ENCODE peak calls at places on chromosomes 2 and 18, in nine cellular contexts. B is neural progenitor cell, V is psoas muscle, Y is WTC11, T is fibroblast of the aortic adventitia, C is A549, O is HCT116, I is colonic mucosa, N is heart right ventricle. F is an unnamed sample.

GRCh38 chr2:100291152-100291970 is 30.9 kb downstream of the LONRF2 start:
- DNase-seq in I (no peak), C (peak), O (peak), T (peak), Y (no peak), B (no peak), N (no peak), V (no peak), F (no peak)

GRCh38 chr2:69381337-69381737 is 5.7 kb downstream of the GFPT1 start:
- DNase-seq in T (peak), N (no peak), V (no peak), Y (no peak), O (no peak), B (no peak), I (no peak), C (no peak), F (no peak)

GRCh38 chr2:38959938-38960608 is 70.4 kb downstream of the ARHGEF33 start:
- DNase-seq in O (no peak), B (peak), N (peak), T (peak), C (no peak), Y (peak), I (peak), V (peak), F (no peak)

GRCh38 chr2:52639692-52640091 is 1127.9 kb upstream of the CHAC2 start:
- DNase-seq in T (peak), O (no peak), N (no peak), I (no peak), Y (no peak), C (no peak), B (no peak), V (no peak), F (no peak)

GRCh38 chr2:121633463-121633862 is 15.8 kb downstream of the CLASP1 start:
- DNase-seq in T (no peak), I (no peak), O (no peak), Y (no peak), B (no peak), V (no peak), C (no peak), N (no peak), F (no peak)

GRCh38 chr2:177538323-177538722 is 145.8 kb downstream of the AGPS start:
- DNase-seq in B (peak), I (no peak), N (no peak), O (no peak), C (no peak), V (no peak), Y (no peak), T (no peak), F (no peak)

GRCh38 chr2:216793386-216793785 is 66.5 kb downstream of the TNP1 start:
- DNase-seq in O (no peak), N (no peak), T (no peak), I (no peak), Y (no peak), V (no peak), B (no peak), C (no peak), F (no peak)

GRCh38 chr2:12127639-12128038 is 381.2 kb downstream of the LPIN1 start:
- DNase-seq in N (no peak), Y (no peak), T (no peak), O (no peak), C (no peak), I (no peak), B (no peak), V (no peak), F (no peak)

GRCh38 chr2:96715658-96716057 is 24.2 kb downstream of the LMAN2L start:
- DNase-seq in N (no peak), Y (no peak), O (no peak), V (no peak), I (no peak), C (no peak), B (no peak), T (no peak), F (no peak)

GRCh38 chr18:26322892-26323653 is 96.8 kb downstream of the TAF4B start:
- DNase-seq in V (no peak), Y (no peak), I (no peak), O (no peak), N (no peak), B (no peak), C (no peak), T (peak), F (no peak)

GRCh38 chr2:226902041-226902972 is 66.5 kb downstream of the RHBDD1 start:
- DNase-seq in I (no peak), O (no peak), Y (no peak), N (no peak), B (no peak), T (peak), V (no peak), C (no peak), F (no peak)

GRCh38 chr18:22813648-22814328 is 119.3 kb upstream of the RBBP8 start:
- DNase-seq in B (peak), V (no peak), N (no peak), Y (no peak), O (no peak), T (peak), I (no peak), C (peak), F (no peak)

GRCh38 chr2:226798422-226799210 is 1.0 kb downstream of the IRS1 start:
- DNase-seq in O (no peak), N (peak), C (no peak), B (peak), V (peak), I (peak), T (peak), Y (peak), F (no peak)

DNA sequence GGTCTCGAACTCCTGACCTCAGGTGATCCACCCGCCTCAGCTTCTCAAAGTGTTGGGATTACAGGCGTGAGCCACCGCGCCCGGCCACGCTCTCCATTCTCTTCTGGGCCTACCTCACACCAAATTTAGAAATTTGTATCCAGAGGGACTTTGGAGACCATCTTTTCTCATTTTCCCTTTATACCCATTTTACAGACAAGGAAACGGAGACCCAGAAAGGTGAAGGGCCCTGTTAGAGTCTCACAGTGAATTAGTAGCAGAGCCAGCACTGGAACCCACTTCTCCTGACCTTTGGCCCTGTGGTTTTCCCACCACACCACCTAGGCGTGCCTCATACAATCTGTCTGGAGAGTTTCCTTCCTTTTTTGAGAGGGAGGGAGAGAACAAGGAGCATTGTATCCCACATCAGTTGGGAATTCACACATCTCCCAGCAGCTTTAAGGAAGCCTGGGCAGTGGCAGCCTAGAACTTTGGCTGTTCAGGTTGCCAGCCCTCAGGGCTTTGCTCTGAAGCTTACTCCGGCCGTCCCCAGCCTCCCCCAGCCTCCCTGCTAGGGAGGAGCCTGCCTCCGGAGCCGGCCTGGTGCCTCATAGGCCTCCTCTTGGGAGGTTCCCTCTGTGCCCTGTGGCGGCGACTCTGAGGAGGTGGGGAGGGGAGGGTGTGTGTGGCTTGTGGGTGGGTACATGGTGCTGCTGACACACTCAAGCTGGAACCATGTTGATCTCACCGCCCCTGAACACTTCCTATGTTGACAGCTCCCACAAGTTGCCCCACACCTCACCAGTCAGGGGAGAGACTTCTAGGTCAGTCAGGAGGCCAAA is 13.8 kb downstream of the FOSL2 start:
- DNase-seq in B (no peak), V (peak), T (no peak), C (no peak), O (no peak), N (peak), I (no peak), Y (no peak), F (no peak)
- TF ChIP-seq CTCF in B (no peak), V (no peak), T (no peak), C (no peak), O (no peak), N (no peak), I (no peak), Y (no peak), F (no peak)

DNA sequence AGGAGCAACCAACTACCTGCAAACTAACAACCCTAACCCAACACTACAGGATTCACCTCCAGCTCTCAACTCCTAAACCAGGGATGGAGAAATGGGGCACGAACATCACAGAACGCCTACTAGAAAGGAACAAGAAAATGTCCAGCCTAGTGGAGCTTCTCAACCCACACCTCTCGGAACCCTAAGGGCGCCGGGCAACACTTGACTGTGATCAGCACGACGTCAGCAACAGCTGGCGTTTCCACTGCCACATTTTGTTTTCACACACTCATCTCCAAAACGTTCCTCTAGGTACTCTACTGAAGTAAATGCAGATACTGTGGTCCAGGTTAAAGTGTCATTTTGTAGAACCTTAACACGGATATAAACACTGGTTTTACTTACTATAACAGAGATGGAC is 4.2 kb downstream of the RNASEH1 start:
- DNase-seq in I (no peak), O (no peak), Y (no peak), C (no peak), B (no peak), V (peak), N (no peak), T (no peak), F (no peak)
- TF ChIP-seq CTCF in I (no peak), O (no peak), Y (no peak), C (no peak), B (no peak), V (no peak), N (no peak), T (no peak), F (no peak)

DNA sequence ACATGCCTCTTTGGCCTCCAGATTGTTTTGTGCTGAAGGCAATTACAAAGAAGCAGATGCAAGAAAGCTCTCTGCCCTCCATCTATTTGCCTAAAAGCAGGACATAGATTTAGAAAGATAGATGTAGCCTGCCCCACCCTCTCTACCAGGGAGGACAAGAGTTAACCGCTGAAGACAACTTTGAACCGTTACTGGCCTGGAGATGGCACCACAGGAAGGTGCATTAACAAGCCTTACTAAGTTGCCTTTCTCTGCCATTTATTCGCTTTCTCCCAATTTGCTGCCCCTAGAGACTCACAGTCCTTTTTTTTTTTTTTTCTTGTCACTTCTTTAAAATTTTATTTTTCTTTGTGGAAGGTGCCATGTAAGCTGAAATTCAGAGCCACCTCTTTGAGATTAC is 28.8 kb upstream of the RMDN2 start:
- DNase-seq in O (no peak), T (no peak), N (no peak), C (no peak), Y (no peak), I (no peak), V (no peak), B (peak), F (no peak)
- TF ChIP-seq CTCF in O (no peak), T (no peak), N (no peak), C (peak), Y (no peak), I (no peak), V (no peak), B (peak), F (peak)

GRCh38 chr2:196279496-196279895 is 108.1 kb upstream of the STK17B start:
- DNase-seq in C (no peak), B (no peak), Y (no peak), O (no peak), V (no peak), N (no peak), T (no peak), I (no peak), F (no peak)
- TF ChIP-seq CTCF in C (no peak), B (no peak), Y (no peak), O (no peak), V (no peak), N (no peak), T (no peak), I (no peak), F (no peak)

GRCh38 chr18:39751926-39752325 is 2186.3 kb upstream of the CELF4 start:
- DNase-seq in N (no peak), V (no peak), B (no peak), Y (no peak), I (no peak), O (no peak), C (no peak), T (no peak), F (no peak)
- TF ChIP-seq CTCF in N (no peak), V (no peak), B (no peak), Y (no peak), I (no peak), O (no peak), C (no peak), T (no peak), F (no peak)

DNA sequence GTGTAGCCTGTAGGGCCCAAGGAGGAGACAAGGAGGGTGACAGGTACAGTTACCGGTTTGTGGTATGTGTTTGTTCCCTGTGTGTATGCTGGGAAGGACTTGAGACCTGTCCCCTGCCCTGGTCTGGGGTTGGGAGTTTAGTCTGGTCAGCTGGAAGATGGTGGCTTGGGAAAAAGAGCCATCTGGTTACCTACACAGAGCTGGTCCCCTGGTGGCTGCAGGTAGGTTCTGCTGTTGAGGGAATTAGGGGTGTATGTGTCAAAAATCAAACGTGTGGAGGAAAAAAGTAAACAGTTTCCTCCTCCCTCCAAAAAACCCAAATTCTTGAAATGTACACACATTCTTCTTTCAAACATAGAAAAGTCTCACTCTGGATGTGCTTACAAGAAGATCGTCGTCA is 24.3 kb downstream of the PTMA start:
- DNase-seq in T (no peak), I (no peak), O (no peak), C (no peak), V (no peak), B (no peak), Y (no peak), N (no peak), F (no peak)
- TF ChIP-seq CTCF in T (no peak), I (no peak), O (peak), C (no peak), V (no peak), B (no peak), Y (no peak), N (no peak), F (no peak)

GRCh38 chr2:239359194-239359912 is 41.5 kb downstream of the HDAC4 start:
- DNase-seq in O (no peak), V (no peak), I (no peak), N (no peak), T (no peak), B (no peak), C (no peak), Y (no peak), F (peak)

GRCh38 chr2:239360008-239360407 is 40.8 kb downstream of the HDAC4 start:
- DNase-seq in Y (no peak), O (no peak), N (no peak), V (peak), I (no peak), C (no peak), B (no peak), T (no peak), F (no peak)

GRCh38 chr2:239360421-239361310 is 40.2 kb downstream of the HDAC4 start:
- DNase-seq in B (no peak), I (no peak), C (no peak), V (peak), O (no peak), T (no peak), Y (no peak), N (no peak), F (no peak)

GRCh38 chr2:239362497-239362896 is 38.3 kb downstream of the HDAC4 start:
- DNase-seq in C (no peak), N (no peak), Y (no peak), T (no peak), V (no peak), B (no peak), O (no peak), I (no peak), F (no peak)

GRCh38 chr2:239361311-239361642 is 39.5 kb downstream of the HDAC4 start:
- DNase-seq in Y (no peak), B (peak), V (no peak), O (no peak), C (no peak), T (peak), I (no peak), N (no peak), F (no peak)
- TF ChIP-seq CTCF in Y (no peak), B (peak), V (no peak), O (peak), C (no peak), T (peak), I (no peak), N (no peak), F (peak)

GRCh38 chr2:15939556-15939853 is 845 bp upstream of the MYCN start:
- DNase-seq in Y (peak), O (peak), T (no peak), B (no peak), I (no peak), C (peak), N (peak), V (peak), F (peak)
- TF ChIP-seq CTCF in Y (no peak), O (peak), T (peak), B (no peak), I (no peak), C (no peak), N (no peak), V (peak), F (no peak)

GRCh38 chr2:18219676-18220075 is 340.8 kb downstream of the RDH14 start:
- DNase-seq in Y (no peak), T (no peak), O (no peak), I (no peak), V (no peak), B (no peak), N (no peak), C (no peak), F (no peak)
- TF ChIP-seq CTCF in Y (no peak), T (peak), O (no peak), I (no peak), V (no peak), B (no peak), N (no peak), C (no peak), F (no peak)

GRCh38 chr2:46913471-46914381 is 1.9 kb downstream of the MCFD2 start:
- DNase-seq in O (peak), I (peak), C (no peak), Y (no peak), N (no peak), T (peak), B (peak), V (peak), F (no peak)
- TF ChIP-seq CTCF in O (peak), I (no peak), C (no peak), Y (no peak), N (no peak), T (no peak), B (peak), V (no peak), F (no peak)

F was measured in osteocyte.